ENCODE peak calls at places on chromosome 11, in four cellular contexts. K is NCI-H748 treated with DMSO at 0.1 percent for 48 hours, B is mammary epithelial cell, M is BJ. E is an unnamed sample.

GRCh38 chr11:128488471-128488870 is 98.9 kb downstream of the ETS1 start:
- DNase-seq in K (no peak), B (peak; percentile 70), M (peak; percentile 93), E (peak; percentile 88)

GRCh38 chr11:96154802-96155520 is 188.0 kb downstream of the MAML2 start:
- DNase-seq in K (no peak), B (peak; percentile 24), M (no peak), E (no peak)

GRCh38 chr11:72085836-72086475 is 5.3 kb downstream of the LRRC51 start:
- DNase-seq in K (no peak), B (no peak), M (no peak), E (no peak)

GRCh38 chr11:2789791-2790580 is 90.2 kb upstream of the KCNQ1OT1 start:
- DNase-seq in K (no peak), B (no peak), M (no peak), E (no peak)

GRCh38 chr11:114914231-114915005 is 236.1 kb downstream of the NXPE2 start:
- DNase-seq in K (no peak), B (no peak), M (no peak), E (no peak)

GRCh38 chr11:67391304-67392181 is at the start of gene RAD9A:
- DNase-seq in K (peak; percentile 83), B (peak; percentile 89), M (no peak), E (peak; percentile 91)

GRCh38 chr11:109304159-109304558 is 117.8 kb upstream of the C11orf87 start:
- DNase-seq in K (no peak), B (peak; percentile 39), M (no peak), E (no peak)

GRCh38 chr11:82731691-82732277 is 1.9 kb downstream of the FAM181B start:
- DNase-seq in K (no peak), B (no peak), M (no peak), E (no peak)

GRCh38 chr11:116217006-116217405 is 555.8 kb downstream of the BUD13 start:
- DNase-seq in K (no peak), B (peak; percentile 8), M (no peak), E (peak; percentile 28)